ENCODE peak calls at places on chromosomes 5 and 9, in five cellular contexts. Q is activated effector memory CD4-positive, alpha-beta T cell treated with Interleukin-2 at 50 U/mL for 16 hours; U is ureter; K is transverse colon; T is nephron progenitor cell. F is an unnamed sample.

GRCh38 chr9:112809351-112809848 is 58.8 kb downstream of the SNX30 start:
- DNase-seq in Q (no peak), U (no peak), K (no peak), T (no peak), F (no peak)

GRCh38 chr5:87829214-87829551 is 416.5 kb upstream of the CCNH start:
- DNase-seq in Q (no peak), U (peak; percentile 47), K (no peak), T (no peak), F (peak; percentile 2)

GRCh38 chr5:55896663-55897062 is 45.5 kb downstream of the IL31RA start:
- DNase-seq in Q (no peak), U (no peak), K (no peak), T (no peak), F (no peak)

GRCh38 chr5:33936004-33936380 is 194 bp upstream of the RXFP3 start:
- DNase-seq in Q (peak; percentile 7), U (peak; percentile 57), K (peak; percentile 15), T (peak; percentile 96), F (peak; percentile 61)

GRCh38 chr5:36585696-36586095 is 20.7 kb upstream of the SLC1A3 start:
- DNase-seq in Q (no peak), U (no peak), K (no peak), T (no peak), F (no peak)

GRCh38 chr9:127568971-127569818 is 42.9 kb upstream of the STXBP1 start:
- DNase-seq in Q (peak; percentile 76), U (peak; percentile 90), K (peak; percentile 88), T (peak; percentile 88), F (peak; percentile 90)

GRCh38 chr5:67437905-67438845 is 241.6 kb upstream of the CD180 start:
- DNase-seq in Q (no peak), U (no peak), K (no peak), T (no peak), F (no peak)

GRCh38 chr9:117000196-117000723 is 313.2 kb downstream of the TRIM32 start:
- DNase-seq in Q (no peak), U (no peak), K (no peak), T (no peak), F (no peak)

GRCh38 chr5:66072031-66072430 is 72.1 kb upstream of the SREK1 start:
- DNase-seq in Q (no peak), U (no peak), K (no peak), T (no peak), F (peak; percentile 37)

GRCh38 chr9:14037331-14037730 is 276.6 kb downstream of the NFIB start:
- DNase-seq in Q (no peak), U (no peak), K (no peak), T (no peak), F (no peak)

GRCh38 chr9:134216449-134216951 is 52.1 kb upstream of the RNU6ATAC start:
- DNase-seq in Q (no peak), U (no peak), K (no peak), T (no peak), F (no peak)

GRCh38 chr9:108151161-108151586 is 661.6 kb upstream of the KLF4 start:
- DNase-seq in Q (no peak), U (no peak), K (no peak), T (no peak), F (peak; percentile 61)

F was measured in EH.